ENCODE peak calls at places on chromosomes 2 and 18, in nine cellular contexts. One of them, this sample, is unnamed.

GRCh38 chr2:110843496-110843895 is 111.1 kb downstream of the ACOXL start:
- DNase-seq in HFF-Myc: no peak
- DNase-seq in activated B cell treated with CpG ODN at 0.5 μM for 24 hours: no peak
- DNase-seq in naive B cell: no peak
- DNase-seq in psoas muscle: no peak
- DNase-seq in Daoy: no peak
- DNase-seq in left cardiac atrium: no peak
- DNase-seq in activated naive CD4-positive, alpha-beta T cell treated with Interleukin-2 at 50 U/mL for 16 hours: no peak
- DNase-seq in AG04450: no peak
- DNase-seq in this sample: no peak

GRCh38 chr18:13279181-13280065 is 60.9 kb downstream of the LDLRAD4 start:
- DNase-seq in HFF-Myc: no peak
- DNase-seq in activated B cell treated with CpG ODN at 0.5 μM for 24 hours: no peak
- DNase-seq in naive B cell: peak; percentile 23
- DNase-seq in psoas muscle: no peak
- DNase-seq in Daoy: no peak
- DNase-seq in left cardiac atrium: no peak
- DNase-seq in activated naive CD4-positive, alpha-beta T cell treated with Interleukin-2 at 50 U/mL for 16 hours: peak; percentile 63
- DNase-seq in AG04450: no peak
- DNase-seq in this sample: no peak

GRCh38 chr2:227536445-227536844 is 62.2 kb upstream of the SCYGR2 start:
- DNase-seq in HFF-Myc: no peak
- DNase-seq in activated B cell treated with CpG ODN at 0.5 μM for 24 hours: no peak
- DNase-seq in naive B cell: no peak
- DNase-seq in psoas muscle: no peak
- DNase-seq in Daoy: no peak
- DNase-seq in left cardiac atrium: no peak
- DNase-seq in activated naive CD4-positive, alpha-beta T cell treated with Interleukin-2 at 50 U/mL for 16 hours: no peak
- DNase-seq in AG04450: no peak
- DNase-seq in this sample: peak; percentile 15

GRCh38 chr18:48674198-48674721 is 135.4 kb downstream of the CTIF start:
- DNase-seq in HFF-Myc: no peak
- DNase-seq in activated B cell treated with CpG ODN at 0.5 μM for 24 hours: no peak
- DNase-seq in naive B cell: no peak
- DNase-seq in psoas muscle: no peak
- DNase-seq in Daoy: no peak
- DNase-seq in left cardiac atrium: no peak
- DNase-seq in activated naive CD4-positive, alpha-beta T cell treated with Interleukin-2 at 50 U/mL for 16 hours: no peak
- DNase-seq in AG04450: no peak
- DNase-seq in this sample: no peak

GRCh38 chr2:31191931-31192330 is 25.4 kb downstream of the CAPN14 start:
- DNase-seq in HFF-Myc: no peak
- DNase-seq in activated B cell treated with CpG ODN at 0.5 μM for 24 hours: no peak
- DNase-seq in naive B cell: no peak
- DNase-seq in psoas muscle: no peak
- DNase-seq in Daoy: no peak
- DNase-seq in left cardiac atrium: no peak
- DNase-seq in activated naive CD4-positive, alpha-beta T cell treated with Interleukin-2 at 50 U/mL for 16 hours: no peak
- DNase-seq in AG04450: no peak
- DNase-seq in this sample: no peak

GRCh38 chr18:54946149-54946581 is 13.1 kb downstream of the CCDC68 start:
- DNase-seq in HFF-Myc: no peak
- DNase-seq in activated B cell treated with CpG ODN at 0.5 μM for 24 hours: no peak
- DNase-seq in naive B cell: no peak
- DNase-seq in psoas muscle: no peak
- DNase-seq in Daoy: peak; percentile 14
- DNase-seq in left cardiac atrium: peak; percentile 60
- DNase-seq in activated naive CD4-positive, alpha-beta T cell treated with Interleukin-2 at 50 U/mL for 16 hours: peak; percentile 4
- DNase-seq in AG04450: no peak
- DNase-seq in this sample: no peak

GRCh38 chr2:71995067-71995665 is 152.5 kb downstream of the CYP26B1 start:
- DNase-seq in HFF-Myc: peak; percentile 38
- DNase-seq in activated B cell treated with CpG ODN at 0.5 μM for 24 hours: no peak
- DNase-seq in naive B cell: no peak
- DNase-seq in psoas muscle: no peak
- DNase-seq in Daoy: no peak
- DNase-seq in left cardiac atrium: no peak
- DNase-seq in activated naive CD4-positive, alpha-beta T cell treated with Interleukin-2 at 50 U/mL for 16 hours: no peak
- DNase-seq in AG04450: no peak
- DNase-seq in this sample: peak; percentile 41

GRCh38 chr2:182949052-182949451 is 82.6 kb upstream of the FRZB start:
- DNase-seq in HFF-Myc: no peak
- DNase-seq in activated B cell treated with CpG ODN at 0.5 μM for 24 hours: no peak
- DNase-seq in naive B cell: no peak
- DNase-seq in psoas muscle: no peak
- DNase-seq in Daoy: no peak
- DNase-seq in left cardiac atrium: no peak
- DNase-seq in activated naive CD4-positive, alpha-beta T cell treated with Interleukin-2 at 50 U/mL for 16 hours: no peak
- DNase-seq in AG04450: no peak
- DNase-seq in this sample: no peak

GRCh38 chr2:118221952-118222594 is 133.8 kb downstream of the INSIG2 start:
- DNase-seq in HFF-Myc: peak; percentile 61
- DNase-seq in activated B cell treated with CpG ODN at 0.5 μM for 24 hours: no peak
- DNase-seq in naive B cell: peak; percentile 50
- DNase-seq in psoas muscle: no peak
- DNase-seq in Daoy: peak; percentile 73
- DNase-seq in left cardiac atrium: no peak
- DNase-seq in activated naive CD4-positive, alpha-beta T cell treated with Interleukin-2 at 50 U/mL for 16 hours: no peak
- DNase-seq in AG04450: peak; percentile 36
- DNase-seq in this sample: peak; percentile 36

GRCh38 chr2:118852605-118853128 is 5.2 kb upstream of the EN1 start:
- DNase-seq in HFF-Myc: no peak
- DNase-seq in activated B cell treated with CpG ODN at 0.5 μM for 24 hours: no peak
- DNase-seq in naive B cell: no peak
- DNase-seq in psoas muscle: no peak
- DNase-seq in Daoy: peak; percentile 35
- DNase-seq in left cardiac atrium: no peak
- DNase-seq in activated naive CD4-positive, alpha-beta T cell treated with Interleukin-2 at 50 U/mL for 16 hours: no peak
- DNase-seq in AG04450: no peak
- DNase-seq in this sample: no peak

GRCh38 chr2:51222106-51222505 is 190.2 kb upstream of the NRXN1 start:
- DNase-seq in HFF-Myc: no peak
- DNase-seq in activated B cell treated with CpG ODN at 0.5 μM for 24 hours: no peak
- DNase-seq in naive B cell: no peak
- DNase-seq in psoas muscle: no peak
- DNase-seq in Daoy: no peak
- DNase-seq in left cardiac atrium: no peak
- DNase-seq in activated naive CD4-positive, alpha-beta T cell treated with Interleukin-2 at 50 U/mL for 16 hours: no peak
- DNase-seq in AG04450: no peak
- DNase-seq in this sample: no peak

GRCh38 chr2:129008055-129008880 is 689.6 kb upstream of the HS6ST1 start:
- DNase-seq in HFF-Myc: no peak
- DNase-seq in activated B cell treated with CpG ODN at 0.5 μM for 24 hours: no peak
- DNase-seq in naive B cell: no peak
- DNase-seq in psoas muscle: no peak
- DNase-seq in Daoy: no peak
- DNase-seq in left cardiac atrium: no peak
- DNase-seq in activated naive CD4-positive, alpha-beta T cell treated with Interleukin-2 at 50 U/mL for 16 hours: no peak
- DNase-seq in AG04450: no peak
- DNase-seq in this sample: no peak

GRCh38 chr2:176931588-176932563 is 280.7 kb upstream of the HNRNPA3 start:
- DNase-seq in HFF-Myc: peak; percentile 12
- DNase-seq in activated B cell treated with CpG ODN at 0.5 μM for 24 hours: no peak
- DNase-seq in naive B cell: peak; percentile 6
- DNase-seq in psoas muscle: no peak
- DNase-seq in Daoy: peak; percentile 79
- DNase-seq in left cardiac atrium: no peak
- DNase-seq in activated naive CD4-positive, alpha-beta T cell treated with Interleukin-2 at 50 U/mL for 16 hours: no peak
- DNase-seq in AG04450: no peak
- DNase-seq in this sample: no peak

GRCh38 chr18:59961086-59961485 is 61.3 kb downstream of the PMAIP1 start:
- DNase-seq in HFF-Myc: no peak
- DNase-seq in activated B cell treated with CpG ODN at 0.5 μM for 24 hours: no peak
- DNase-seq in naive B cell: peak; percentile 47
- DNase-seq in psoas muscle: no peak
- DNase-seq in Daoy: no peak
- DNase-seq in left cardiac atrium: no peak
- DNase-seq in activated naive CD4-positive, alpha-beta T cell treated with Interleukin-2 at 50 U/mL for 16 hours: no peak
- DNase-seq in AG04450: no peak
- DNase-seq in this sample: no peak

GRCh38 chr2:78418041-78418440 is 607.5 kb upstream of the REG3G start:
- DNase-seq in HFF-Myc: no peak
- DNase-seq in activated B cell treated with CpG ODN at 0.5 μM for 24 hours: no peak
- DNase-seq in naive B cell: no peak
- DNase-seq in psoas muscle: no peak
- DNase-seq in Daoy: peak; percentile 56
- DNase-seq in left cardiac atrium: no peak
- DNase-seq in activated naive CD4-positive, alpha-beta T cell treated with Interleukin-2 at 50 U/mL for 16 hours: no peak
- DNase-seq in AG04450: no peak
- DNase-seq in this sample: no peak

GRCh38 chr2:188665196-188665595 is 309.0 kb upstream of the COL3A1 start:
- DNase-seq in HFF-Myc: no peak
- DNase-seq in activated B cell treated with CpG ODN at 0.5 μM for 24 hours: no peak
- DNase-seq in naive B cell: no peak
- DNase-seq in psoas muscle: no peak
- DNase-seq in Daoy: peak; percentile 2
- DNase-seq in left cardiac atrium: no peak
- DNase-seq in activated naive CD4-positive, alpha-beta T cell treated with Interleukin-2 at 50 U/mL for 16 hours: no peak
- DNase-seq in AG04450: no peak
- DNase-seq in this sample: no peak

GRCh38 chr2:134177351-134177931 is 76.4 kb upstream of the MGAT5 start:
- DNase-seq in HFF-Myc: no peak
- DNase-seq in activated B cell treated with CpG ODN at 0.5 μM for 24 hours: no peak
- DNase-seq in naive B cell: no peak
- DNase-seq in psoas muscle: no peak
- DNase-seq in Daoy: no peak
- DNase-seq in left cardiac atrium: no peak
- DNase-seq in activated naive CD4-positive, alpha-beta T cell treated with Interleukin-2 at 50 U/mL for 16 hours: no peak
- DNase-seq in AG04450: no peak
- DNase-seq in this sample: no peak

GRCh38 chr2:120606280-120606679 is 129.4 kb upstream of the GLI2 start:
- DNase-seq in HFF-Myc: no peak
- DNase-seq in activated B cell treated with CpG ODN at 0.5 μM for 24 hours: no peak
- DNase-seq in naive B cell: no peak
- DNase-seq in psoas muscle: no peak
- DNase-seq in Daoy: no peak
- DNase-seq in left cardiac atrium: no peak
- DNase-seq in activated naive CD4-positive, alpha-beta T cell treated with Interleukin-2 at 50 U/mL for 16 hours: no peak
- DNase-seq in AG04450: no peak
- DNase-seq in this sample: no peak

GRCh38 chr2:234587341-234588053 is 90.6 kb upstream of the ARL4C start:
- DNase-seq in HFF-Myc: no peak
- DNase-seq in activated B cell treated with CpG ODN at 0.5 μM for 24 hours: no peak
- DNase-seq in naive B cell: no peak
- DNase-seq in psoas muscle: no peak
- DNase-seq in Daoy: peak; percentile 39
- DNase-seq in left cardiac atrium: no peak
- DNase-seq in activated naive CD4-positive, alpha-beta T cell treated with Interleukin-2 at 50 U/mL for 16 hours: no peak
- DNase-seq in AG04450: no peak
- DNase-seq in this sample: no peak

This sample was measured in cerebellum.